ENCODE peak calls at places on chromosomes 3 and 15, in seven cellular contexts. One of them, this sample, is unnamed.
A peak's percentile ranks its signal among the peaks of the same experiment; 100 is the strongest.

GRCh38 chr3:27072943-27073725 is 296.0 kb downstream of the NEK10 start:
- DNase-seq in CD8-positive, alpha-beta T cell: no peak
- DNase-seq in upper lobe of right lung: no peak
- DNase-seq in endothelial cell of umbilical vein: no peak
- DNase-seq in fibroblast of lung: no peak
- DNase-seq in heart right ventricle: no peak
- DNase-seq in A673: peak; percentile 8
- DNase-seq in this sample: no peak

GRCh38 chr3:127612966-127613365 is 14.8 kb downstream of the MCM2 start:
- DNase-seq in upper lobe of right lung: peak; percentile 73
- DNase-seq in fibroblast of lung: no peak
- DNase-seq in A673: no peak
- DNase-seq in CD8-positive, alpha-beta T cell: no peak
- DNase-seq in endothelial cell of umbilical vein: peak; percentile 78
- DNase-seq in heart right ventricle: no peak
- DNase-seq in this sample: no peak

GRCh38 chr3:196236169-196236568 is 19.8 kb downstream of the SLC51A start:
- DNase-seq in A673: no peak
- DNase-seq in heart right ventricle: no peak
- DNase-seq in CD8-positive, alpha-beta T cell: no peak
- DNase-seq in upper lobe of right lung: no peak
- DNase-seq in fibroblast of lung: no peak
- DNase-seq in endothelial cell of umbilical vein: no peak
- DNase-seq in this sample: no peak

GRCh38 chr3:135235541-135235940 is 440.5 kb downstream of the EPHB1 start:
- DNase-seq in CD8-positive, alpha-beta T cell: no peak
- DNase-seq in fibroblast of lung: no peak
- DNase-seq in heart right ventricle: no peak
- DNase-seq in endothelial cell of umbilical vein: no peak
- DNase-seq in A673: no peak
- DNase-seq in upper lobe of right lung: no peak
- DNase-seq in this sample: no peak

GRCh38 chr3:29071077-29071634 is 209.7 kb upstream of the RBMS3 start:
- DNase-seq in endothelial cell of umbilical vein: no peak
- DNase-seq in CD8-positive, alpha-beta T cell: no peak
- DNase-seq in upper lobe of right lung: no peak
- DNase-seq in A673: no peak
- DNase-seq in heart right ventricle: no peak
- DNase-seq in fibroblast of lung: no peak
- DNase-seq in this sample: no peak

GRCh38 chr3:184756151-184756681 is 44.4 kb upstream of the MAGEF1 start:
- DNase-seq in CD8-positive, alpha-beta T cell: no peak
- DNase-seq in upper lobe of right lung: no peak
- DNase-seq in heart right ventricle: no peak
- DNase-seq in endothelial cell of umbilical vein: no peak
- DNase-seq in A673: no peak
- DNase-seq in fibroblast of lung: no peak
- DNase-seq in this sample: no peak

GRCh38 chr3:73999501-73999900 is 374.8 kb upstream of the PDZRN3 start:
- DNase-seq in fibroblast of lung: peak; percentile 6
- DNase-seq in CD8-positive, alpha-beta T cell: no peak
- DNase-seq in upper lobe of right lung: no peak
- DNase-seq in heart right ventricle: no peak
- DNase-seq in endothelial cell of umbilical vein: no peak
- DNase-seq in A673: no peak
- DNase-seq in this sample: no peak

GRCh38 chr3:42670670-42671069 is 14.7 kb upstream of the KLHL40 start:
- DNase-seq in A673: no peak
- DNase-seq in CD8-positive, alpha-beta T cell: no peak
- DNase-seq in fibroblast of lung: no peak
- DNase-seq in upper lobe of right lung: no peak
- DNase-seq in endothelial cell of umbilical vein: no peak
- DNase-seq in heart right ventricle: no peak
- DNase-seq in this sample: no peak

GRCh38 chr3:67863869-67864268 is 209.5 kb upstream of the SUCLG2 start:
- DNase-seq in upper lobe of right lung: no peak
- DNase-seq in heart right ventricle: no peak
- DNase-seq in A673: peak; percentile 0
- DNase-seq in fibroblast of lung: peak; percentile 2
- DNase-seq in endothelial cell of umbilical vein: peak; percentile 9
- DNase-seq in CD8-positive, alpha-beta T cell: no peak
- DNase-seq in this sample: peak; percentile 4

GRCh38 chr15:99925661-99926461 is 192.6 kb upstream of the LYSMD4 start:
- DNase-seq in A673: peak; percentile 17
- DNase-seq in upper lobe of right lung: peak; percentile 86
- DNase-seq in fibroblast of lung: peak; percentile 6
- DNase-seq in CD8-positive, alpha-beta T cell: peak; percentile 89
- DNase-seq in endothelial cell of umbilical vein: peak; percentile 16
- DNase-seq in heart right ventricle: peak; percentile 54
- DNase-seq in this sample: peak; percentile 23

DNA sequence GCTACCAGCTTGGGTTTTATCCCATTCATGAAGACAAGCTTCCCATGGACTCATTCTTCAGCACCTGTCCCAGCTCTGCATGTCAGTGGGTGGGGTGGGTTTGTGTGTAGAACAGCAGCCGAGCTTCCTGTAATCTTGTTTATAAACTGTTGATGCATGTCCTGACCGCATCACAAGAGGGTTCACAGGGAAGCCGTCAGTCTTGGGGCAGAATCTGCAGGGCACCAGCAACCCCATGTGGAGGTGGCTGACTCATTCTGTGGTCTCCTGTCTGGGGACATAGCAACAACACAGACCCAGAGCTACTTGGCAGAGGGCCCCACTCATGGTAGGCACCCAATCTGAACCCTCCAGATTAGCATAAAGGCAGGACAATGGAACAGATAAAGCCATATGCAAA is 35.6 kb downstream of the DAPK2 start:
- DNase-seq in upper lobe of right lung: no peak
- DNase-seq in fibroblast of lung: peak; percentile 74
- DNase-seq in heart right ventricle: peak; percentile 71
- DNase-seq in endothelial cell of umbilical vein: peak; percentile 24
- DNase-seq in A673: peak; percentile 90
- DNase-seq in CD8-positive, alpha-beta T cell: peak; percentile 90
- DNase-seq in this sample: no peak
- TF ChIP-seq CTCF in upper lobe of right lung: no peak
- TF ChIP-seq CTCF in fibroblast of lung: no peak
- TF ChIP-seq CTCF in heart right ventricle: no peak
- TF ChIP-seq CTCF in endothelial cell of umbilical vein: no peak
- TF ChIP-seq CTCF in A673: no peak
- TF ChIP-seq CTCF in CD8-positive, alpha-beta T cell: no peak
- TF ChIP-seq CTCF in this sample: no peak

DNA sequence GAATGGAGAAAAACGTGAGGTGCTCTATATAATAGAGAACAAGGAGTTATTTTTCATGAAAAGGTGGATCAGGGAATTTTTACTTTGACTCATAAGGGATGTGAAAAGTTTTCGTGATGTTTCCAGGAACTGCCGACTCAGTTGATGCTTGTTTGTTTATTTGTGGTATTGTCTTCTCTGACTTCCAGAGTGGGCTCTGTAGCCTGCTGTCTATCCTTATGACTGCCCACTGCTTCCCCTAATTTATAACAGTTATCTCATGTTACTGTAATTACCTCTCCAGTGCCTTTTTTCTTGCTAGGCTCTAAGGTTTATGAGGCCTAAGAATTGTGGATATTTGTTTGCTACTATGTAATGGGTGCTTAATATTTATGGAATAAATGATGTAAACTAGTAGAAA is 12.3 kb downstream of the ARL13B start:
- DNase-seq in upper lobe of right lung: no peak
- DNase-seq in A673: no peak
- DNase-seq in fibroblast of lung: no peak
- DNase-seq in CD8-positive, alpha-beta T cell: no peak
- DNase-seq in endothelial cell of umbilical vein: no peak
- DNase-seq in heart right ventricle: no peak
- DNase-seq in this sample: no peak
- TF ChIP-seq CTCF in upper lobe of right lung: no peak
- TF ChIP-seq CTCF in A673: no peak
- TF ChIP-seq CTCF in fibroblast of lung: no peak
- TF ChIP-seq CTCF in CD8-positive, alpha-beta T cell: no peak
- TF ChIP-seq CTCF in endothelial cell of umbilical vein: no peak
- TF ChIP-seq CTCF in heart right ventricle: no peak
- TF ChIP-seq CTCF in this sample: no peak

GRCh38 chr3:34013818-34014576 is 215.6 kb downstream of the PDCD6IP start:
- DNase-seq in CD8-positive, alpha-beta T cell: no peak
- DNase-seq in A673: no peak
- DNase-seq in endothelial cell of umbilical vein: no peak
- DNase-seq in upper lobe of right lung: no peak
- DNase-seq in heart right ventricle: no peak
- DNase-seq in fibroblast of lung: no peak
- DNase-seq in this sample: no peak

GRCh38 chr3:34012102-34012461 is 213.7 kb downstream of the PDCD6IP start:
- DNase-seq in heart right ventricle: no peak
- DNase-seq in fibroblast of lung: peak; percentile 98
- DNase-seq in CD8-positive, alpha-beta T cell: no peak
- DNase-seq in endothelial cell of umbilical vein: peak; percentile 74
- DNase-seq in upper lobe of right lung: no peak
- DNase-seq in A673: peak; percentile 87
- DNase-seq in this sample: no peak

GRCh38 chr3:34016925-34017592 is 218.6 kb downstream of the PDCD6IP start:
- DNase-seq in endothelial cell of umbilical vein: no peak
- DNase-seq in A673: peak; percentile 72
- DNase-seq in CD8-positive, alpha-beta T cell: no peak
- DNase-seq in fibroblast of lung: no peak
- DNase-seq in upper lobe of right lung: no peak
- DNase-seq in heart right ventricle: no peak
- DNase-seq in this sample: no peak

GRCh38 chr3:34017757-34018156 is 219.3 kb downstream of the PDCD6IP start:
- DNase-seq in heart right ventricle: no peak
- DNase-seq in upper lobe of right lung: no peak
- DNase-seq in A673: no peak
- DNase-seq in endothelial cell of umbilical vein: no peak
- DNase-seq in CD8-positive, alpha-beta T cell: no peak
- DNase-seq in fibroblast of lung: no peak
- DNase-seq in this sample: no peak

DNA sequence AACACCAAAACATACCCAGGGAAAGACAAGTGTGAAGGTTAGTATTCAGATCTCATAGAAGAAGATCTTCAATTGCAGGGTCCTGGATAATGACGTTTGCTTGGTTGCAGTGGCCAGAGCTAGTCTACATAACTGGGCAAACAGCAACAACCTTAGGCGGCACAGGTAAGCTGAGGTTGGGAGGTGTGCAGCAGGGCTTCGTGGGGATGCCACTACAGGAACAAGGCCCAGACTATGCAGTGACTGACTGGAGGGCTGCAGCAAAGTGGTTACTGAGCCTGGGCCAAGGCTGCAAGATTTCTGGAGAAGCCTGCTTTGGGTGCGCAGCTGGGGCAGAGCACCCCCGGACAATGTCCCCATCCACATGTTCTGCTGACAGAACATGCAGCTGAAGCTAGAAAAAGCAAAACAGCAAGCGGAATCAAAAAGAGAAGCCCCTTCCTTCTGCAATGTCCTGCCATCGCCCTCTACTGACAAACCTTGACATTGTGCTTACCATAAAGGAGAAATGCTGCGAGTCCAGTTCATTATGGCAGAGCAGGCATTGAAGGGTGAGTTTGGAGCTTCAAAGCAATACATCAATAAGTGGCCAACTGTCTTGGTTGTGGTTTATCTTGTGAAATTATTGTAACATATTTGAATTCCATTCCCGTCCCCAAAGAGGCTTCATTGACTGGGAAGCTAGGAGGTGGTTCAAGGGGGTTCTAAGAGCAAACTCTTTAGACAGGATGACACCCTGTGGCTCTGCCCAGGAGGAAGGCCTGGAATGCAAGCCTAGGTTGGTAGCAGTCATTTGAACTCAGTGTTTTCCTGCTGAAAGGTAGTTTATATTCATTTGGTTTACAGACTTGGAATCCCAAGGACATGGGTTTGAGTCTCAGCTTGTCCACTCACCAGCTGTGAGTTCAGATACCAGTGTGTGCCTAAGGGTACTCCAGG is 217.0 kb downstream of the PDCD6IP start:
- DNase-seq in endothelial cell of umbilical vein: no peak
- DNase-seq in A673: peak; percentile 85
- DNase-seq in fibroblast of lung: peak; percentile 51
- DNase-seq in upper lobe of right lung: no peak
- DNase-seq in CD8-positive, alpha-beta T cell: no peak
- DNase-seq in heart right ventricle: no peak
- DNase-seq in this sample: no peak
- TF ChIP-seq CTCF in endothelial cell of umbilical vein: no peak
- TF ChIP-seq CTCF in A673: peak; percentile 67
- TF ChIP-seq CTCF in fibroblast of lung: peak; percentile 54
- TF ChIP-seq CTCF in upper lobe of right lung: no peak
- TF ChIP-seq CTCF in CD8-positive, alpha-beta T cell: no peak
- TF ChIP-seq CTCF in heart right ventricle: no peak
- TF ChIP-seq CTCF in this sample: peak; percentile 22

DNA sequence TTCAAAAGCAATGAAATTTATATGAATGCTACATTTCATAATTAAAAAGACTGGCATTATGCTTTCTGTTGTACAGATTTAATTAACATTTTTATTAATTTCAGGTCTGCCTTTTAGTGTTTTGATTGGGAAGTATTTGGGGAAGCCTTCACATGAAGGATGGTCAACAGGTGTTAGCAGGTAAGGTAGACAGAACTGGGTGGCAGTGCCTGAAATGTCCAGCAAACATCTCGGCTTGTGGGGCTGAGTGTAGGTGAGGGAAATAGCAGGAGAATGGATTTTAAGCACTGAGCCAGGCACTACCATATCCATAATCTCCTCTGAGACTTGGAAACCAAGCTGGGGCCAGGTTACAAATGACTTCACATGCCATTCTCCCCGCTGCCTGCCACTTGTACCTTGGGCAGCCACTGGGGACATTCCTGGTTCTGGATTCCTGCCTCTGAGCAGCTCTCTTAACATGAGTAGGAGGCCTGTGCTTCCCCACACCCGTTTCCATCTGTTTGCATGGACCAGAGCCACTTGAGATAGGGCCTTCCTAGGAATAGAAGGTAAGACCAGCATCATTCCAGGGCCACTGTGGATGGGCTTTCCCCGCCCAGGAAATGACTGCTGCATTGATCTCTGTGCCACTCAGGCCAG is 125.9 kb upstream of the HES1 start:
- DNase-seq in A673: no peak
- DNase-seq in CD8-positive, alpha-beta T cell: no peak
- DNase-seq in heart right ventricle: peak; percentile 12
- DNase-seq in endothelial cell of umbilical vein: no peak
- DNase-seq in fibroblast of lung: no peak
- DNase-seq in upper lobe of right lung: no peak
- DNase-seq in this sample: no peak
- TF ChIP-seq CTCF in A673: no peak
- TF ChIP-seq CTCF in CD8-positive, alpha-beta T cell: no peak
- TF ChIP-seq CTCF in heart right ventricle: no peak
- TF ChIP-seq CTCF in endothelial cell of umbilical vein: no peak
- TF ChIP-seq CTCF in fibroblast of lung: no peak
- TF ChIP-seq CTCF in upper lobe of right lung: no peak
- TF ChIP-seq CTCF in this sample: no peak

DNA sequence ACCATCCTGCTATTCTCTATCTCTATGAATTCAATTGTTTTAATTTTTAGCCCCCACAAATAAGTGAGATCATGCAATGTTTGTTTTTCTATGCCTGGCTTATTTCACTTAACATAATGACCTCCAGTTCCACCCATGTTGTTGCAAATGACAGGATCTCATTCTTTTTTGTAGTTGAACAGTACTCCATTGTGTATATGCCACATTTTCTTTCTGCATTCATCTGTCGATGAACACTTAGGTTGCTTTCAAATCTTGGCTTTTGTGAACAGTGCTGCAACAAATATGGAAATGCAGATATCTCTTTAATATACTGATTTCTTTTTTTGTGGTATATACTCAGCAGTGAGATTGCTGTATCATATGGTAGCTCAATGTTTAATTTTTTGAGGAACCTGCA is 58.7 kb downstream of the RETNLB start:
- DNase-seq in CD8-positive, alpha-beta T cell: no peak
- DNase-seq in fibroblast of lung: no peak
- DNase-seq in endothelial cell of umbilical vein: no peak
- DNase-seq in heart right ventricle: no peak
- DNase-seq in upper lobe of right lung: no peak
- DNase-seq in A673: no peak
- DNase-seq in this sample: no peak
- TF ChIP-seq CTCF in CD8-positive, alpha-beta T cell: no peak
- TF ChIP-seq CTCF in fibroblast of lung: no peak
- TF ChIP-seq CTCF in endothelial cell of umbilical vein: no peak
- TF ChIP-seq CTCF in heart right ventricle: no peak
- TF ChIP-seq CTCF in upper lobe of right lung: no peak
- TF ChIP-seq CTCF in A673: no peak
- TF ChIP-seq CTCF in this sample: no peak